ENCODE peak calls at places on chromosomes 16 and 17, in seven cellular contexts. Z is left colon; A is HEK293T; M is suprapubic skin; K is activated gamma-delta T cell treated with anti-CD3 and anti-CD28 coated beads, Interleukin-2, amount 50 U/mL, for 16 hours; C is activated T-helper 9 cell treated with anti-CD3 and anti-CD28 coated beads, Interleukin-2, amount 50 U/mL, for 16 hours; T is NCI-H2081. V is an unnamed sample.

GRCh38 chr16:1102921-1103648 is 7.0 kb upstream of the C1QTNF8 start:
- DNase-seq in Z (no peak), A (peak; percentile 83), K (peak; percentile 60), M (no peak), C (peak; percentile 62), T (peak; percentile 14), V (peak; percentile 60)

GRCh38 chr16:84594725-84595038 is 23.2 kb downstream of the COTL1 start:
- DNase-seq in C (no peak), M (no peak), A (no peak), Z (no peak), T (no peak), K (no peak), V (no peak)

GRCh38 chr17:73710095-73710592 is 65.9 kb upstream of the SDK2 start:
- DNase-seq in C (peak; percentile 17), T (peak; percentile 54), M (no peak), K (peak; percentile 51), Z (peak; percentile 54), A (peak; percentile 83), V (peak; percentile 55)

GRCh38 chr17:43905985-43906852 is 1.1 kb downstream of the MPP2 start:
- DNase-seq in A (peak; percentile 69), C (no peak), K (peak; percentile 32), Z (peak; percentile 75), T (peak; percentile 47), M (peak; percentile 91), V (peak; percentile 73)

GRCh38 chr17:74374786-74375185 is 7.5 kb downstream of the GPR142 start:
- DNase-seq in M (no peak), A (no peak), K (no peak), C (no peak), T (no peak), Z (no peak), V (no peak)

GRCh38 chr16:2473425-2473926 is 1.5 kb upstream of the TBC1D24 start:
- DNase-seq in T (peak; percentile 52), C (no peak), Z (no peak), M (no peak), K (no peak), A (no peak), V (no peak)

GRCh38 chr17:43043306-43043705 is 18.3 kb downstream of the RND2 start:
- DNase-seq in M (no peak), C (no peak), T (no peak), Z (no peak), A (no peak), K (no peak), V (no peak)

GRCh38 chr17:82103588-82104451 is 5.8 kb upstream of the FASN start:
- DNase-seq in M (peak; percentile 88), Z (peak; percentile 71), T (no peak), K (no peak), C (no peak), A (no peak), V (no peak)

GRCh38 chr17:47720754-47721533 is 12.1 kb upstream of the TBX21 start:
- DNase-seq in K (peak; percentile 89), C (peak; percentile 92), Z (no peak), A (peak; percentile 25), T (no peak), M (no peak), V (no peak)

GRCh38 chr16:642189-643049 is 791 bp downstream of the MCRIP2 start:
- DNase-seq in A (no peak), C (no peak), K (no peak), T (peak; percentile 33), M (no peak), Z (peak; percentile 82), V (peak; percentile 67)

GRCh38 chr16:68445458-68445857 is 2.9 kb downstream of the SMPD3 start:
- DNase-seq in C (no peak), K (no peak), T (peak; percentile 73), M (no peak), Z (peak; percentile 61), A (peak; percentile 56), V (no peak)

GRCh38 chr17:51319186-51319585 is 58.8 kb downstream of the UTP18 start:
- DNase-seq in K (no peak), T (no peak), C (no peak), Z (no peak), M (no peak), A (no peak), V (no peak)

GRCh38 chr17:47207143-47208067 is 1.7 kb upstream of the MYL4 start:
- DNase-seq in M (no peak), K (no peak), A (no peak), Z (no peak), C (no peak), T (no peak), V (no peak)

GRCh38 chr17:82289822-82290541 is 16.5 kb upstream of the CSNK1D start:
- DNase-seq in Z (no peak), C (no peak), K (no peak), A (no peak), M (no peak), T (no peak), V (no peak)

GRCh38 chr16:7318661-7319060 is 14.0 kb upstream of the RBFOX1 start:
- DNase-seq in T (peak; percentile 69), K (no peak), C (no peak), Z (no peak), M (no peak), A (no peak), V (no peak)

GRCh38 chr16:63461248-63461841 is 1425.1 kb upstream of the CDH8 start:
- DNase-seq in K (no peak), T (peak; percentile 46), C (no peak), M (no peak), A (no peak), Z (no peak), V (no peak)

GRCh38 chr16:13983625-13984024 is 63.7 kb downstream of the ERCC4 start:
- DNase-seq in Z (no peak), C (no peak), K (no peak), M (peak; percentile 15), T (no peak), A (no peak), V (no peak)